ENCODE peak calls at places on chromosome 1, in nine cellular contexts. D, G, P, A, Q, R, V, H and S are unnamed samples.

GRCh38 chr1:246691622-246692495 is 32.4 kb upstream of the SCCPDH start:
- DNase-seq in D (no peak), G (no peak), P (no peak), A (no peak), Q (no peak), R (no peak), V (no peak), H (no peak), S (no peak)

GRCh38 chr1:235758931-235759330 is 107.8 kb downstream of the LYST start:
- DNase-seq in D (peak), G (no peak), P (no peak), A (no peak), Q (no peak), R (no peak), V (no peak), H (no peak), S (peak)

GRCh38 chr1:210407207-210407886 is 78.6 kb downstream of the HHAT start:
- DNase-seq in D (peak), G (peak), P (peak), A (peak), Q (peak), R (peak), V (peak), H (peak), S (peak)

GRCh38 chr1:41160498-41161110 is 81.5 kb downstream of the SCMH1 start:
- DNase-seq in D (no peak), G (no peak), P (no peak), A (no peak), Q (no peak), R (no peak), V (no peak), H (no peak), S (no peak)

GRCh38 chr1:212457740-212458338 is 25.1 kb downstream of the NENF start:
- DNase-seq in D (peak), G (peak), P (peak), A (peak), Q (peak), R (peak), V (no peak), H (peak), S (peak)

GRCh38 chr1:113874017-113874879 is 2.7 kb upstream of the PTPN22 start:
- DNase-seq in D (peak), G (peak), P (no peak), A (no peak), Q (no peak), R (no peak), V (no peak), H (no peak), S (peak)

GRCh38 chr1:227893696-227894305 is 53.9 kb downstream of the WNT9A start:
- DNase-seq in D (no peak), G (no peak), P (no peak), A (peak), Q (no peak), R (no peak), V (peak), H (no peak), S (no peak)

GRCh38 chr1:28517649-28517999 is 11.8 kb downstream of the RCC1 start:
- DNase-seq in D (peak), G (no peak), P (no peak), A (no peak), Q (no peak), R (no peak), V (no peak), H (no peak), S (no peak)

GRCh38 chr1:3491291-3492246 is 37.1 kb downstream of the ARHGEF16 start:
- DNase-seq in D (peak), G (peak), P (peak), A (peak), Q (peak), R (peak), V (peak), H (peak), S (peak)

GRCh38 chr1:12007204-12007603 is 12.1 kb upstream of the MIIP start:
- DNase-seq in D (no peak), G (no peak), P (no peak), A (no peak), Q (no peak), R (no peak), V (no peak), H (no peak), S (no peak)

GRCh38 chr1:27536004-27536757 is 46.2 kb upstream of the WASF2 start:
- DNase-seq in D (no peak), G (no peak), P (no peak), A (no peak), Q (no peak), R (no peak), V (no peak), H (no peak), S (no peak)

GRCh38 chr1:153152481-153152880 is 1.8 kb upstream of the SPRR2G start:
- DNase-seq in D (no peak), G (no peak), P (no peak), A (no peak), Q (no peak), R (no peak), V (no peak), H (no peak), S (no peak)

GRCh38 chr1:213622365-213623087 is 365.2 kb upstream of the PROX1 start:
- DNase-seq in D (no peak), G (peak), P (no peak), A (no peak), Q (no peak), R (no peak), V (no peak), H (no peak), S (no peak)

GRCh38 chr1:66552829-66553228 is 18.9 kb downstream of the SGIP1 start:
- DNase-seq in D (no peak), G (no peak), P (no peak), A (no peak), Q (no peak), R (no peak), V (no peak), H (no peak), S (peak)

GRCh38 chr1:112754116-112754628 is 39.0 kb upstream of the PPM1J start:
- DNase-seq in D (no peak), G (no peak), P (no peak), A (no peak), Q (no peak), R (no peak), V (no peak), H (no peak), S (no peak)

GRCh38 chr1:210159206-210159605 is 73.4 kb upstream of the SERTAD4 start:
- DNase-seq in D (no peak), G (no peak), P (no peak), A (no peak), Q (no peak), R (no peak), V (no peak), H (no peak), S (no peak)

GRCh38 chr1:180535418-180535999 is 23.3 kb upstream of the OVAAL start:
- DNase-seq in D (no peak), G (no peak), P (no peak), A (no peak), Q (no peak), R (no peak), V (no peak), H (no peak), S (no peak)

GRCh38 chr1:207458409-207458808 is 4.3 kb downstream of the CR2 start:
- DNase-seq in D (no peak), G (no peak), P (no peak), A (no peak), Q (no peak), R (no peak), V (no peak), H (no peak), S (no peak)

GRCh38 chr1:109491372-109491771 is 2.5 kb upstream of the CYB561D1 start:
- DNase-seq in D (no peak), G (no peak), P (no peak), A (no peak), Q (no peak), R (no peak), V (no peak), H (no peak), S (no peak)

GRCh38 chr1:7046891-7047290 is 261.6 kb downstream of the CAMTA1 start:
- DNase-seq in D (no peak), G (peak), P (no peak), A (no peak), Q (no peak), R (no peak), V (no peak), H (no peak), S (no peak)

GRCh38 chr1:209367031-209367813 is 216.3 kb upstream of the CAMK1G start:
- DNase-seq in D (no peak), G (peak), P (no peak), A (no peak), Q (no peak), R (no peak), V (no peak), H (no peak), S (peak)